ENCODE peak calls at places on chromosomes 1 and 21, in four cellular contexts. T is right atrium auricular region, F is HCT116, Z is body of pancreas. A is an unnamed sample. For H3K4me1 and H3K36me3, the result is how much of the 10 kb centered on the place peaks cover.

GRCh38 chr1:148379170-148379500 is 104.0 kb downstream of the PPIAL4G start:
- DNase-seq in T (no peak), Z (no peak), F (no peak), A (no peak)

GRCh38 chr21:43322311-43322710 is 104.6 kb downstream of the SIK1 start:
- DNase-seq in F (no peak), T (no peak), Z (no peak), A (no peak)

GRCh38 chr21:39327727-39328126 is 14.3 kb upstream of the BRWD1 start:
- DNase-seq in Z (no peak), F (no peak), T (no peak), A (no peak)

GRCh38 chr1:2604156-2604853 is 17.7 kb downstream of the PRXL2B start:
- DNase-seq in Z (no peak), T (no peak), F (no peak), A (no peak)

GRCh38 chr1:36094621-36095061 is 5.9 kb downstream of the ADPRS start:
- DNase-seq in T (no peak), F (no peak), Z (no peak), A (no peak)

GRCh38 chr1:150141452-150141851 is 8.3 kb upstream of the PLEKHO1 start:
- DNase-seq in F (no peak), Z (no peak), T (no peak), A (no peak)

GRCh38 chr1:234322979-234323378 is 50.3 kb upstream of the COA6 start:
- DNase-seq in Z (peak), F (peak), T (no peak), A (peak)

GRCh38 chr1:5751833-5752714 is 240.2 kb downstream of the NPHP4 start:
- DNase-seq in F (no peak), T (no peak), Z (no peak), A (no peak)

GRCh38 chr1:29592731-29593130 is 356.4 kb downstream of the PTPRU start:
- DNase-seq in Z (no peak), F (no peak), T (no peak), A (no peak)

GRCh38 chr1:27360159-27361043 is 6.4 kb downstream of the MAP3K6 start:
- DNase-seq in F (no peak), T (no peak), Z (no peak), A (no peak)
- H3K4me1 ChIP-seq in F (under half), T (under half), Z (under half), A (under half)

DNA sequence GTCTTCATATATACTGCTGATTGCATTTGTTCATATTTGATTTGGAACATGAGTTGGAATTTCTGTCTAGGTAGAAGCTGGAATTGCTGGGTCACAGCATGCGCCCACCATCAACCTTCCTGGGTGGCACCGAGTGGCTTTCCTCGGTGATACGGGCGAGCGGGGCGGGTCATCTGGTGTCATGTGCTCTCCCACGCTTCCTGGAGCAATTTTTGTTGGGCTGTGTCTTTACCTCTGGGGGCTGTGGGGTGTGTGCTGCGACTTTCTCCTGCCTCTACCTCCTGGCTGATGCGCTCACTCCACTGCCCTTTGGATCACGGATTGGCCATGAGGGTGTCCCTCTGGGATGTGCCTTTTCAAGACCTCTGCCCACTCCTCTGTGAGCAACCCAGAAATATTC is 108.7 kb upstream of the COL6A1 start:
- DNase-seq in Z (no peak), F (no peak), T (no peak), A (no peak)
- H3K36me3 ChIP-seq in Z (under half), F (under half), T (under half), A (under half)

DNA sequence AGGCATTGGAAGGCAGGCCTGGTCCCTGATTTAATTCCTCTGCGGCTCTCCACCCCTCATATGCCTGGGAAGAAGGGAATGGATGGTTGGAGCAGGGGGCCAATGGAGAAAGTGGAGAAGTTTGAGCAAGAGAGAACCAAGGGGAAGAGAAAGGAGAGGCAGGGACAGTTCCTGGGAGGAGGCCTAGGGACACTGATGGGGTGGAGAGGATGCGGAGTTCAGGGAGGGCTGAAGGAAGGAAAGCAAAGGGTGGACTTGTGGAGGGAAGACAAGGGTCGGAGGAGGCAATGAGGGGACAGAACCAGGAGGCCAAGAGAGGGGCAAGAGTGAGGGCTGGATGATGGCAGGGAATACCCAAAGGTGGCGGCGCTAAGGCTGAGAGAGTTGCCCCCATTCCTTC is 7.1 kb downstream of the ZBTB7B start:
- DNase-seq in F (no peak), T (no peak), Z (no peak), A (no peak)
- H3K4me3 ChIP-seq in F (no peak), T (no peak), Z (no peak), A (no peak)

GRCh38 chr1:203324103-203325003 is 19.0 kb downstream of the BTG2 start:
- DNase-seq in F (no peak), Z (no peak), T (no peak), A (no peak)

GRCh38 chr1:203325004-203325417 is 19.7 kb downstream of the BTG2 start:
- DNase-seq in F (no peak), Z (no peak), T (no peak), A (peak)

GRCh38 chr1:203326830-203327683 is 21.7 kb downstream of the BTG2 start:
- DNase-seq in F (peak), T (peak), Z (peak), A (peak)

GRCh38 chr1:203323587-203323986 is 18.3 kb downstream of the BTG2 start:
- DNase-seq in Z (peak), T (no peak), F (no peak), A (no peak)

DNA sequence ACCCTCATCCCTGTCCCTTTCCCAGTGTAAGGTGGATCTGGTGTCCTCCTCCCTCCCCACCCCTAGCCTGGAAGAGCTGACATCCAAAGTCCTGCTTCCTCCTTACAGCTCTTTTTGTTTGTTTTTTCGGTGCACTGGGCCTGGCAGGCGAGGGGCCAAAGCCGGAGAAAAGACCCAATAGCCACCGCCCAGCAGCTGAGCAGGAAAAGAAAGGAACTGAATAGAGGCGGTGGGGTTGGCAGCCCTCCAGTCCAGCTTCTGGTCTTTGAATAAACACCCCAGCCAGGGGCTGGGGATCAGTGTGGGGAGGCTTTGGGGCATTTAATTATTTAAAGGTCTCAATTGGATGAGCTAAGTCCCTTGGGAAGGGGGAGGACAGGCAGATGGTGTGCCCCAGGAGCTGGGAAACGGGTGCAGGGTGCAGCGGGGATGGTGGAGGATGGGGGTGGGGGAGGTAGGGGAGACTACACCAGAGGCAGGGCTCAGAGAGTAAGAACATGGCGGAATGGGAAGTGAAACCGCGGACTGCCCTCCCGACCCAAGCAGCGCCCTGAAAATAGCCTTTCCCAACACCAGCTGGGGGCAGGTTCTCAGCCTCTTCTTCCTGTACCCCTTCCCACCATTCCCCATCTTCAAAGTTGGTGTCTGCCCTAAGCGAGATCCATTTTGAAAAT is 20.2 kb downstream of the BTG2 start:
- DNase-seq in T (peak), F (no peak), Z (peak), A (peak)
- H3K4me1 ChIP-seq in T (half or more), F (under half), Z (half or more), A (half or more)

DNA sequence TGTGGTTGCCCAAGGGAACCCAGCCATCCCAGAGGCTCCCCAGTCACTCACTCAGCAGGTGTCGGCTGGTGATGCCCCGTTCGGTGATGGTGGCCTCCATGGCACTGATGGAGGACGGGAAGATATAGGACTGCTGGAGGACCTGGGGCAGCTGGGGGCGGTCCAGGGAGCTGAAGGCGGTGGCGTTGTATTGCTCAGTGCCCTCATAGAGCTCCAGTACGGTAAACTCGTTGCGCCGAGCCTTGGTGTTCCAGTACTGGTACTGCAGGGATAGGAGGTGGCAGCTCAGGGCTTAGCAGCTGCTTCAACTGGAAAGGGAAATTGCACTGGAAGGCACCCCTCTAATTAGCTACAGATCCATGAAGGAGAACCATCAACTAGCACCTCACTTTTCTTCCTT is 12.5 kb upstream of the UBR4 start:
- DNase-seq in T (no peak), Z (no peak), F (no peak), A (no peak)
- H3K36me3 ChIP-seq in T (half or more), Z (under half), F (half or more), A (half or more)

GRCh38 chr1:31704261-31705079 is 653 bp upstream of the COL16A1 start:
- DNase-seq in F (no peak), T (peak), Z (peak), A (no peak)

GRCh38 chr1:31701137-31701736 is 2.6 kb downstream of the COL16A1 start:
- DNase-seq in T (peak), F (no peak), Z (peak), A (peak)

GRCh38 chr1:31700468-31701136 is 3.2 kb downstream of the COL16A1 start:
- DNase-seq in F (no peak), Z (no peak), T (no peak), A (no peak)

GRCh38 chr1:31703431-31704260 is at the start of gene COL16A1:
- DNase-seq in Z (peak), T (peak), F (no peak), A (no peak)

DNA sequence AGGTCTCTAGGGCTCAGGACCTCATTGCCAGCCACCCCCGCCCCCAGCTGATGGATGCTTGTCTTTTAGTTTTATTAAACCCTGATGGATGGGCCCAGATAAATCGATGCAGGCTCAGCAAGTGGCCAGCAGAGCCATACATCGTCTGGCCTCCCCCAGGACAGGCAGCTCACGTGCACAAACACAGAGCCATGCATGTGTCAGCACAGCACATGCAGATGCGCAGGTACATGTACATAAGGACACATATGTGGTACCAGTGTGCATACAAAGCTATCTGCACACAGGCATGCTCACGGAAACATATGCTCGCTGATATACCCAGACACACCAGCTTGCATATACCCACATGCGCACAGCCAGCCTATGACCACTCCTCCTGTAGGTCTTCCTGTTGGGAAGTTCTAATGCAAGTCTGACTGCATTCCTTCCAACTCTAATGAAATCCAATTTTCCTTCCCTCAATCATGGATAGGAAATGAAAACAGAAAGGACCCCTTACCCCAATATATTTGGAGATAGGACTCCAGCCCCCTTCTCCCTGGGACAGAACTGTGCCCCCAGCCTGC is 897 bp downstream of the COL16A1 start:
- DNase-seq in T (no peak), F (no peak), Z (no peak), A (no peak)
- H3K4me3 ChIP-seq in T (no peak), F (no peak), Z (no peak), A (no peak)

DNA sequence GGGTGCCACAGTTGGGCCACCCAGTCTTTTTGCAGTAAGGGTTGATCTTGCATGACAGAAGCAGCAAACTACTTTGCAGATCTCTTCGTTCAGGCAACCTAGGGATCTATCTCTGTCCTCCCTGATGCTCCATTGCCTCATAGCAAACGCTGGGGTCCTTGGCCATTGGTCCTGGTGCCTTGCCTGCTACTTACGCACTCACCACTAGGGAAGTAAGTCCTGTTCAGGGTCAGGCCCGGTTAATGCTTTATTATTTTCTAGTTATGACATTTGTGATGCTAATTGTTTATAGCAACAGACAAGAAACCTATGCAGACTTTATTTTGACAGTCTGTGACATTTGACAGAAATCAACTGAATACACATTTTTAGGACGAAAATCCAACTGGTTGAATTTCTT is 326.5 kb upstream of the FMN2 start:
- DNase-seq in Z (no peak), F (no peak), T (no peak), A (no peak)
- H3K4me1 ChIP-seq in Z (under half), F (under half), T (under half), A (under half)

DNA sequence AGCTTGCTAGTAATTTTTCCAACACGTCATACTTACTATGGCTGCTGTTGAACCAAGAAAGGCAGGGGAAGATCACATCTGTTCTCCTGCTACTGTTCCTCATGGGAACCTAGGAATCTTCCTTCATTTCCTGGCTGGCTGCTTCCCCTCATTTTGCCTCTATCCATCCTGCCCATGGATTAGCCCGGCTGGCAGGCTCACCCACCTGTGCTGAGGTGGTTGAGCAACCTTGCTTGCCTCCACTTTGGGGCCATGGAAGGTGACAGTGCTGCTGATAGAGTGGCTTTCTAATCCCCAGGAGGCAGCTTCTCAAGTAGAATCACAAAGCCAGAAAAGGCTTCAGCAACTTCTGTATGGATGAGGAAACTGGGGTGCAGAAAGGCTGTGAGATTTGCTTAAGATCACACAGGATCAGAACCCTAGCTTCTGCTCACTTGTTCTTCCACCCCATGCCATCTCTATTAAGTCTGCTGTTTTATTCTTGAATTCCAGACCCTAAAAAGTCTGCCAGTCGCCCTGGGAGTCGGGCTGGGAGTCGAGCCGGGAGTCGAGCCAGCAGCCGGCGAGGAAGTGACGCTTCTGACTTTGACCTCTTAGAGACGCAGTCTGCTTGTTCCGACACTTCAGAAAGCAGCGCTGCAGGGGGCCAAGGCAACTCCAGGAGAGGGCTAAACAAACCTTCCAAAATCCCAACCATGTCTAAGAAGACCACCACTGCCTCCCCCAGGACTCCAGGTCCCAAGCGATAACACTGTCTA is 6.2 kb upstream of the BMP8A start:
- DNase-seq in Z (no peak), T (no peak), F (no peak), A (no peak)
- H3K36me3 ChIP-seq in Z (under half), T (half or more), F (under half), A (under half)

GRCh38 chr1:151371340-151371739 is 1.2 kb downstream of the SELENBP1 start:
- DNase-seq in F (no peak), T (peak), Z (peak), A (no peak)
- H3K4me3 ChIP-seq in F (no peak), T (peak), Z (no peak), A (no peak)

DNA sequence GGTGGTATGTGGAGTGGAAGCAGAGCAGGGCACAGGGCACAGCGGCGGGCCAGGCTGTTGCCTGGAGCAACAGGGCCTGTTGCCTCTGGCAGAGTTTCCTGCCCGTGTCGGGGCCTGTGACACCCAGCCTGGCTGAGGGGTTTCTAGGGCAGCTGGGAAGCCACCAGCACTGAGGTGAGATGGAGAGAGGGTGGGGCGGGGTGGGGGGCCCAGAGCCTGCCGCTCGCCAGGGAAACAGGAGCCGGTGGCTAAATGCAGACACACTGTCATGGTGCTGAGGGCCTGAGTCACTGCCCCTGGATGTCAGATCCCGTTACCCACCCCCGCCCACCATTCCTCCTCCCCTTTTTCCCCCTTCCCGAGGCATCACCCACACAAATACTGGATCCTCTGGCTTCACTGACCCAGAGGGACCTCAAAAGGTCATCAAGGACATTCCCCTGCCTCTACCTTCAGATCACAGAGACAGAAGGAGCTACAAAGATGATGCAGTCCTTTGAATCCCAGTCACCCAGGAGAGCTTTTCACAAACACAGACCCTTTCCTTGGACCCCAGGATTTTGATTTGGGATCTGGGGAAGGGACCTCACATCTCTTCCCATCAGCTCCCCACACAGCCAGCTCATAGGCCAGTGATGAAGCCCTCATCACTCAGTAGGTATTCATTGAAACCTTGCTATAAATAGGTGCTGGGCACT is 1.9 kb upstream of the HSPB7 start:
- DNase-seq in F (no peak), T (no peak), Z (no peak), A (no peak)
- H3K4me1 ChIP-seq in F (under half), T (under half), Z (under half), A (under half)

A was measured in HAP-1.